ENCODE peak calls at places on chromosomes 16 and 17, in four cellular contexts. I is stimulated activated CD4-positive, alpha-beta T cell treated with anti-CD3 and anti-CD28 coated beads, Interleukin-2, amount 100 ng/mL, for 48 hours; M is COR-L47; Q is stomach. E is an unnamed sample.
A peak's percentile ranks its signal among the peaks of the same experiment; 100 is the strongest.

GRCh38 chr17:66533572-66533971 is 231.2 kb downstream of the PRKCA start:
- DNase-seq in M (no peak), I (no peak), Q (no peak), E (no peak)

GRCh38 chr16:88936008-88936912 is 40.7 kb downstream of the CBFA2T3 start:
- DNase-seq in I (no peak), Q (no peak), M (no peak), E (no peak)

GRCh38 chr16:51150159-51150893 is 744 bp downstream of the SALL1 start:
- DNase-seq in I (no peak), Q (no peak), M (no peak), E (no peak)

GRCh38 chr17:72173475-72174116 is 52.8 kb downstream of the SOX9 start:
- DNase-seq in Q (no peak), M (peak; percentile 64), I (no peak), E (no peak)

GRCh38 chr16:2195316-2196161 is 866 bp downstream of the CASKIN1 start:
- DNase-seq in M (no peak), Q (no peak), I (no peak), E (no peak)

GRCh38 chr16:65212240-65212639 is 90.4 kb upstream of the CDH11 start:
- DNase-seq in I (no peak), Q (no peak), M (no peak), E (no peak)

GRCh38 chr17:29368926-29369325 is 21.2 kb upstream of the TAOK1 start:
- DNase-seq in M (no peak), Q (no peak), I (no peak), E (no peak)

GRCh38 chr16:73354426-73354825 is 306.5 kb upstream of the ZFHX3 start:
- DNase-seq in Q (no peak), M (no peak), I (no peak), E (no peak)

GRCh38 chr16:56013962-56014552 is 138.9 kb upstream of the CES5A start:
- DNase-seq in M (no peak), I (peak; percentile 36), Q (no peak), E (peak; percentile 27)

GRCh38 chr17:35878361-35878760 is 1.8 kb downstream of the CCL5 start:
- DNase-seq in Q (no peak), M (no peak), I (no peak), E (no peak)

GRCh38 chr16:75660321-75660720 is 12.7 kb downstream of the TERF2IP start:
- DNase-seq in Q (no peak), I (no peak), M (no peak), E (no peak)

GRCh38 chr17:39744075-39744835 is 6.5 kb downstream of the GRB7 start:
- DNase-seq in Q (no peak), I (no peak), M (no peak), E (no peak)

GRCh38 chr16:4463522-4464163 is 10.8 kb downstream of the NMRAL1 start:
- DNase-seq in I (no peak), M (no peak), Q (no peak), E (no peak)

GRCh38 chr16:22216191-22216831 is 10.2 kb downstream of the EEF2K start:
- DNase-seq in M (no peak), I (no peak), Q (no peak), E (no peak)

GRCh38 chr16:74580828-74581227 is 26.1 kb downstream of the GLG1 start:
- DNase-seq in I (no peak), Q (no peak), M (no peak), E (no peak)

GRCh38 chr16:82241469-82242052 is 71.5 kb upstream of the MPHOSPH6 start:
- DNase-seq in Q (no peak), I (no peak), M (no peak), E (no peak)

GRCh38 chr16:84874004-84874435 is 54.2 kb downstream of the CRISPLD2 start:
- DNase-seq in M (no peak), Q (no peak), I (no peak), E (no peak)

GRCh38 chr17:41500131-41500911 is 5.1 kb downstream of the KRT13 start:
- DNase-seq in I (no peak), M (no peak), Q (no peak), E (peak; percentile 89)

GRCh38 chr16:54812229-54812628 is 118.4 kb upstream of the IRX5 start:
- DNase-seq in I (no peak), Q (no peak), M (peak; percentile 3), E (peak; percentile 19)

GRCh38 chr16:85523602-85524364 is 89.3 kb upstream of the GSE1 start:
- DNase-seq in I (no peak), M (peak; percentile 47), Q (peak; percentile 74), E (no peak)

GRCh38 chr16:3819741-3820724 is 60.5 kb downstream of the CREBBP start:
- DNase-seq in I (no peak), M (peak; percentile 98), Q (peak; percentile 38), E (peak; percentile 91)

GRCh38 chr17:29571883-29572681 is 3.6 kb downstream of the TP53I13 start:
- DNase-seq in M (no peak), Q (peak; percentile 24), I (no peak), E (no peak)

GRCh38 chr17:19262650-19263620 is 25.8 kb downstream of the EPN2 start:
- DNase-seq in I (no peak), Q (no peak), M (no peak), E (peak; percentile 94)

GRCh38 chr16:10080031-10080772 is 102.0 kb downstream of the GRIN2A start:
- DNase-seq in M (no peak), Q (peak; percentile 70), I (no peak), E (peak; percentile 44)

GRCh38 chr16:26269663-26270062 is 577.9 kb downstream of the HS3ST4 start:
- DNase-seq in M (no peak), I (no peak), Q (no peak), E (no peak)

GRCh38 chr16:29993903-29994612 is 1.4 kb downstream of the HIRIP3 start:
- DNase-seq in Q (no peak), I (no peak), M (no peak), E (no peak)

GRCh38 chr17:81483085-81483861 is 29.3 kb downstream of the ACTG1 start:
- DNase-seq in I (no peak), M (no peak), Q (no peak), E (no peak)

GRCh38 chr17:59796785-59797205 is 89.3 kb downstream of the VMP1 start:
- DNase-seq in I (no peak), M (no peak), Q (no peak), E (no peak)

GRCh38 chr16:4852221-4852872 is 5.1 kb downstream of the UBN1 start:
- DNase-seq in Q (no peak), I (no peak), M (no peak), E (peak; percentile 72)

GRCh38 chr16:66357523-66357928 is 9.0 kb upstream of the CDH5 start:
- DNase-seq in I (peak; percentile 18), M (peak; percentile 41), Q (peak; percentile 43), E (peak; percentile 84)

GRCh38 chr16:74447578-74447977 is 26.3 kb upstream of the CLEC18B start:
- DNase-seq in Q (no peak), I (no peak), M (no peak), E (no peak)

GRCh38 chr17:27504188-27504995 is 48.1 kb downstream of the KSR1 start:
- DNase-seq in I (no peak), Q (no peak), M (no peak), E (no peak)

GRCh38 chr17:78268960-78269892 is 37.8 kb downstream of the TMEM235 start:
- DNase-seq in Q (no peak), M (no peak), I (no peak), E (no peak)

GRCh38 chr16:54286330-54287017 is at the start of gene IRX3:
- DNase-seq in Q (peak; percentile 88), I (no peak), M (peak; percentile 63), E (peak; percentile 86)

GRCh38 chr17:53150101-53150698 is 672.5 kb upstream of the KIF2B start:
- DNase-seq in I (no peak), M (no peak), Q (no peak), E (peak; percentile 1)

GRCh38 chr17:18947866-18948265 is 4.1 kb upstream of the SLC5A10 start:
- DNase-seq in Q (no peak), I (no peak), M (no peak), E (no peak)

GRCh38 chr17:17350491-17351355 is 47.5 kb downstream of the NT5M start:
- DNase-seq in I (no peak), M (no peak), Q (peak; percentile 13), E (peak; percentile 39)

GRCh38 chr17:73232587-73233373 is 28.9 kb downstream of the CPSF4L start:
- DNase-seq in M (peak; percentile 52), Q (peak; percentile 54), I (peak; percentile 17), E (peak; percentile 51)

GRCh38 chr17:30170415-30170987 is 53.9 kb downstream of the NSRP1 start:
- DNase-seq in Q (no peak), M (no peak), I (no peak), E (peak; percentile 80)

GRCh38 chr17:49224198-49224996 is 6.2 kb downstream of the PHOSPHO1 start:
- DNase-seq in M (no peak), I (no peak), Q (peak; percentile 46), E (no peak)